ENCODE peak calls at places on chromosomes 3 and 15, in six cellular contexts. One of them, this sample, is unnamed.

GRCh38 chr15:75198560-75199346 is 2.9 kb upstream of the C15orf39 start:
- DNase-seq in stimulated activated CD4-positive, alpha-beta T cell treated with anti-CD3 and anti-CD28 coated beads, Interleukin-1b, Interleukin-23, amount 100 ng/mL, for 24 hours: no peak
- DNase-seq in nucleus accumbens: no peak
- DNase-seq in CD4-positive, CD25-positive, alpha-beta regulatory T cell: peak
- DNase-seq in SW480: peak
- DNase-seq in ACHN: peak
- DNase-seq in this sample: peak

GRCh38 chr15:56963719-56964118 is 45.3 kb downstream of the TCF12 start:
- DNase-seq in CD4-positive, CD25-positive, alpha-beta regulatory T cell: no peak
- DNase-seq in stimulated activated CD4-positive, alpha-beta T cell treated with anti-CD3 and anti-CD28 coated beads, Interleukin-1b, Interleukin-23, amount 100 ng/mL, for 24 hours: no peak
- DNase-seq in nucleus accumbens: no peak
- DNase-seq in SW480: no peak
- DNase-seq in ACHN: no peak
- DNase-seq in this sample: no peak

GRCh38 chr3:148997623-148998022 is 6.3 kb downstream of the GYG1 start:
- DNase-seq in CD4-positive, CD25-positive, alpha-beta regulatory T cell: no peak
- DNase-seq in stimulated activated CD4-positive, alpha-beta T cell treated with anti-CD3 and anti-CD28 coated beads, Interleukin-1b, Interleukin-23, amount 100 ng/mL, for 24 hours: no peak
- DNase-seq in SW480: no peak
- DNase-seq in nucleus accumbens: no peak
- DNase-seq in ACHN: no peak
- DNase-seq in this sample: no peak

GRCh38 chr3:125055913-125056705 is at the start of gene HEG1:
- DNase-seq in ACHN: peak
- DNase-seq in stimulated activated CD4-positive, alpha-beta T cell treated with anti-CD3 and anti-CD28 coated beads, Interleukin-1b, Interleukin-23, amount 100 ng/mL, for 24 hours: peak
- DNase-seq in nucleus accumbens: peak
- DNase-seq in SW480: peak
- DNase-seq in CD4-positive, CD25-positive, alpha-beta regulatory T cell: peak
- DNase-seq in this sample: peak

GRCh38 chr3:42667523-42668402 is 14.3 kb downstream of the ZBTB47 start:
- DNase-seq in stimulated activated CD4-positive, alpha-beta T cell treated with anti-CD3 and anti-CD28 coated beads, Interleukin-1b, Interleukin-23, amount 100 ng/mL, for 24 hours: no peak
- DNase-seq in SW480: no peak
- DNase-seq in CD4-positive, CD25-positive, alpha-beta regulatory T cell: no peak
- DNase-seq in nucleus accumbens: no peak
- DNase-seq in ACHN: no peak
- DNase-seq in this sample: peak

GRCh38 chr15:40249477-40250303 is 10.8 kb downstream of the PAK6 start:
- DNase-seq in ACHN: no peak
- DNase-seq in CD4-positive, CD25-positive, alpha-beta regulatory T cell: no peak
- DNase-seq in stimulated activated CD4-positive, alpha-beta T cell treated with anti-CD3 and anti-CD28 coated beads, Interleukin-1b, Interleukin-23, amount 100 ng/mL, for 24 hours: no peak
- DNase-seq in SW480: no peak
- DNase-seq in nucleus accumbens: no peak
- DNase-seq in this sample: no peak

GRCh38 chr3:13203398-13204176 is 130.4 kb upstream of the IQSEC1 start:
- DNase-seq in CD4-positive, CD25-positive, alpha-beta regulatory T cell: no peak
- DNase-seq in ACHN: no peak
- DNase-seq in nucleus accumbens: no peak
- DNase-seq in stimulated activated CD4-positive, alpha-beta T cell treated with anti-CD3 and anti-CD28 coated beads, Interleukin-1b, Interleukin-23, amount 100 ng/mL, for 24 hours: no peak
- DNase-seq in SW480: no peak
- DNase-seq in this sample: no peak

GRCh38 chr3:128364808-128365360 is 101.8 kb downstream of the DNAJB8 start:
- DNase-seq in stimulated activated CD4-positive, alpha-beta T cell treated with anti-CD3 and anti-CD28 coated beads, Interleukin-1b, Interleukin-23, amount 100 ng/mL, for 24 hours: no peak
- DNase-seq in SW480: no peak
- DNase-seq in ACHN: no peak
- DNase-seq in nucleus accumbens: no peak
- DNase-seq in CD4-positive, CD25-positive, alpha-beta regulatory T cell: no peak
- DNase-seq in this sample: no peak

GRCh38 chr15:99105516-99106341 is 849 bp downstream of the SYNM start:
- DNase-seq in nucleus accumbens: peak
- DNase-seq in CD4-positive, CD25-positive, alpha-beta regulatory T cell: peak
- DNase-seq in SW480: peak
- DNase-seq in stimulated activated CD4-positive, alpha-beta T cell treated with anti-CD3 and anti-CD28 coated beads, Interleukin-1b, Interleukin-23, amount 100 ng/mL, for 24 hours: no peak
- DNase-seq in ACHN: peak
- DNase-seq in this sample: peak

GRCh38 chr3:130699765-130700164 is 46.9 kb downstream of the PIK3R4 start:
- DNase-seq in ACHN: peak
- DNase-seq in CD4-positive, CD25-positive, alpha-beta regulatory T cell: peak
- DNase-seq in SW480: peak
- DNase-seq in stimulated activated CD4-positive, alpha-beta T cell treated with anti-CD3 and anti-CD28 coated beads, Interleukin-1b, Interleukin-23, amount 100 ng/mL, for 24 hours: no peak
- DNase-seq in nucleus accumbens: no peak
- DNase-seq in this sample: peak

GRCh38 chr15:26087395-26087794 is 224.3 kb upstream of the ATP10A start:
- DNase-seq in ACHN: no peak
- DNase-seq in SW480: no peak
- DNase-seq in CD4-positive, CD25-positive, alpha-beta regulatory T cell: no peak
- DNase-seq in nucleus accumbens: peak
- DNase-seq in stimulated activated CD4-positive, alpha-beta T cell treated with anti-CD3 and anti-CD28 coated beads, Interleukin-1b, Interleukin-23, amount 100 ng/mL, for 24 hours: no peak
- DNase-seq in this sample: no peak

GRCh38 chr3:30664884-30665283 is 58.5 kb downstream of the TGFBR2 start:
- DNase-seq in nucleus accumbens: no peak
- DNase-seq in CD4-positive, CD25-positive, alpha-beta regulatory T cell: peak
- DNase-seq in SW480: no peak
- DNase-seq in ACHN: no peak
- DNase-seq in stimulated activated CD4-positive, alpha-beta T cell treated with anti-CD3 and anti-CD28 coated beads, Interleukin-1b, Interleukin-23, amount 100 ng/mL, for 24 hours: no peak
- DNase-seq in this sample: no peak

This sample was measured in DMS53.